ENCODE peak calls at places on chromosome 10, in four cellular contexts. R, D, N and O are unnamed samples.

GRCh38 chr10:81730901-81731300 is 144.1 kb upstream of the NRG3 start:
- DNase-seq in R (no peak), D (no peak), N (no peak), O (no peak)

GRCh38 chr10:67837519-67838314 is at the start of gene DNAJC12:
- DNase-seq in R (peak; percentile 12), D (peak; percentile 88), N (no peak), O (peak; percentile 96)

GRCh38 chr10:79454259-79454658 is 8.8 kb upstream of the ZCCHC24 start:
- DNase-seq in R (no peak), D (no peak), N (no peak), O (no peak)

GRCh38 chr10:48414778-48415177 is 108.3 kb downstream of the MAPK8 start:
- DNase-seq in R (no peak), D (no peak), N (no peak), O (no peak)

GRCh38 chr10:125560947-125561346 is 122.0 kb downstream of the TEX36 start:
- DNase-seq in R (no peak), D (no peak), N (no peak), O (no peak)

GRCh38 chr10:13873201-13873600 is 286.4 kb downstream of the PRPF18 start:
- DNase-seq in R (no peak), D (no peak), N (no peak), O (no peak)

GRCh38 chr10:132443605-132443997 is 46.6 kb downstream of the PWWP2B start:
- DNase-seq in R (no peak), D (no peak), N (peak; percentile 84), O (no peak)

GRCh38 chr10:12902135-12902572 is 99.4 kb downstream of the CCDC3 start:
- DNase-seq in R (peak; percentile 62), D (peak; percentile 63), N (peak; percentile 56), O (peak; percentile 81)

GRCh38 chr10:112687647-112688046 is 240.6 kb downstream of the VTI1A start:
- DNase-seq in R (no peak), D (no peak), N (no peak), O (peak; percentile 7)